ENCODE peak calls at places on chromosome 13, in ten cellular contexts. One of them, this sample, is unnamed.

GRCh38 chr13:64633948-64634347 is 2596.2 kb downstream of the PCDH9 start:
- DNase-seq in aorta: no peak
- DNase-seq in activated T-helper 1 cell treated with anti-CD3 and anti-CD28 coated beads, Interleukin-2, amount 50 U/mL, for 16 hours: no peak
- DNase-seq in GM12878: no peak
- DNase-seq in CD8-positive, alpha-beta memory T cell: no peak
- DNase-seq in fibroblast of villous mesenchyme: no peak
- DNase-seq in M059J: peak
- DNase-seq in left colon: no peak
- DNase-seq in T-helper 22 cell: no peak
- DNase-seq in adrenal gland: no peak
- DNase-seq in this sample: no peak

GRCh38 chr13:44648392-44649117 is 72.4 kb upstream of the TSC22D1 start:
- DNase-seq in M059J: no peak
- DNase-seq in aorta: no peak
- DNase-seq in T-helper 22 cell: no peak
- DNase-seq in adrenal gland: peak
- DNase-seq in fibroblast of villous mesenchyme: peak
- DNase-seq in left colon: no peak
- DNase-seq in GM12878: no peak
- DNase-seq in activated T-helper 1 cell treated with anti-CD3 and anti-CD28 coated beads, Interleukin-2, amount 50 U/mL, for 16 hours: no peak
- DNase-seq in CD8-positive, alpha-beta memory T cell: no peak
- DNase-seq in this sample: no peak

GRCh38 chr13:110559429-110559943 is 2.0 kb downstream of the RAB20 start:
- DNase-seq in left colon: peak
- DNase-seq in GM12878: no peak
- DNase-seq in M059J: no peak
- DNase-seq in aorta: peak
- DNase-seq in adrenal gland: peak
- DNase-seq in activated T-helper 1 cell treated with anti-CD3 and anti-CD28 coated beads, Interleukin-2, amount 50 U/mL, for 16 hours: no peak
- DNase-seq in CD8-positive, alpha-beta memory T cell: no peak
- DNase-seq in T-helper 22 cell: no peak
- DNase-seq in fibroblast of villous mesenchyme: peak
- DNase-seq in this sample: no peak

GRCh38 chr13:76161143-76161542 is 525.0 kb downstream of the LMO7 start:
- DNase-seq in fibroblast of villous mesenchyme: no peak
- DNase-seq in aorta: peak
- DNase-seq in left colon: no peak
- DNase-seq in activated T-helper 1 cell treated with anti-CD3 and anti-CD28 coated beads, Interleukin-2, amount 50 U/mL, for 16 hours: no peak
- DNase-seq in GM12878: no peak
- DNase-seq in adrenal gland: no peak
- DNase-seq in CD8-positive, alpha-beta memory T cell: no peak
- DNase-seq in T-helper 22 cell: no peak
- DNase-seq in M059J: no peak
- DNase-seq in this sample: no peak

GRCh38 chr13:80009760-80010159 is 331.2 kb downstream of the SPRY2 start:
- DNase-seq in fibroblast of villous mesenchyme: peak
- DNase-seq in CD8-positive, alpha-beta memory T cell: no peak
- DNase-seq in M059J: no peak
- DNase-seq in adrenal gland: no peak
- DNase-seq in GM12878: no peak
- DNase-seq in left colon: no peak
- DNase-seq in aorta: no peak
- DNase-seq in activated T-helper 1 cell treated with anti-CD3 and anti-CD28 coated beads, Interleukin-2, amount 50 U/mL, for 16 hours: no peak
- DNase-seq in T-helper 22 cell: no peak
- DNase-seq in this sample: no peak

GRCh38 chr13:50450279-50450678 is 393.2 kb downstream of the DLEU7 start:
- DNase-seq in T-helper 22 cell: no peak
- DNase-seq in activated T-helper 1 cell treated with anti-CD3 and anti-CD28 coated beads, Interleukin-2, amount 50 U/mL, for 16 hours: no peak
- DNase-seq in aorta: no peak
- DNase-seq in CD8-positive, alpha-beta memory T cell: no peak
- DNase-seq in left colon: no peak
- DNase-seq in M059J: no peak
- DNase-seq in fibroblast of villous mesenchyme: no peak
- DNase-seq in adrenal gland: no peak
- DNase-seq in GM12878: no peak
- DNase-seq in this sample: no peak

GRCh38 chr13:106155411-106155810 is 380.1 kb downstream of the EFNB2 start:
- DNase-seq in fibroblast of villous mesenchyme: no peak
- DNase-seq in M059J: peak
- DNase-seq in GM12878: no peak
- DNase-seq in adrenal gland: no peak
- DNase-seq in aorta: no peak
- DNase-seq in T-helper 22 cell: no peak
- DNase-seq in left colon: no peak
- DNase-seq in CD8-positive, alpha-beta memory T cell: no peak
- DNase-seq in activated T-helper 1 cell treated with anti-CD3 and anti-CD28 coated beads, Interleukin-2, amount 50 U/mL, for 16 hours: no peak
- DNase-seq in this sample: no peak

GRCh38 chr13:96089749-96090239 is at the start of gene HS6ST3:
- DNase-seq in T-helper 22 cell: no peak
- DNase-seq in left colon: peak
- DNase-seq in activated T-helper 1 cell treated with anti-CD3 and anti-CD28 coated beads, Interleukin-2, amount 50 U/mL, for 16 hours: no peak
- DNase-seq in aorta: peak
- DNase-seq in GM12878: no peak
- DNase-seq in M059J: peak
- DNase-seq in adrenal gland: peak
- DNase-seq in fibroblast of villous mesenchyme: no peak
- DNase-seq in CD8-positive, alpha-beta memory T cell: no peak
- DNase-seq in this sample: no peak

GRCh38 chr13:79709526-79709925 is 228.6 kb downstream of the NDFIP2 start:
- DNase-seq in GM12878: no peak
- DNase-seq in activated T-helper 1 cell treated with anti-CD3 and anti-CD28 coated beads, Interleukin-2, amount 50 U/mL, for 16 hours: no peak
- DNase-seq in CD8-positive, alpha-beta memory T cell: no peak
- DNase-seq in left colon: no peak
- DNase-seq in fibroblast of villous mesenchyme: peak
- DNase-seq in T-helper 22 cell: no peak
- DNase-seq in M059J: peak
- DNase-seq in aorta: no peak
- DNase-seq in adrenal gland: no peak
- DNase-seq in this sample: no peak

GRCh38 chr13:24194447-24194846 is 33.9 kb downstream of the SPATA13 start:
- DNase-seq in M059J: no peak
- DNase-seq in CD8-positive, alpha-beta memory T cell: no peak
- DNase-seq in adrenal gland: no peak
- DNase-seq in T-helper 22 cell: no peak
- DNase-seq in left colon: no peak
- DNase-seq in fibroblast of villous mesenchyme: no peak
- DNase-seq in aorta: no peak
- DNase-seq in GM12878: no peak
- DNase-seq in activated T-helper 1 cell treated with anti-CD3 and anti-CD28 coated beads, Interleukin-2, amount 50 U/mL, for 16 hours: no peak
- DNase-seq in this sample: no peak

GRCh38 chr13:41919741-41920487 is 41.0 kb downstream of the VWA8 start:
- DNase-seq in CD8-positive, alpha-beta memory T cell: no peak
- DNase-seq in GM12878: no peak
- DNase-seq in adrenal gland: no peak
- DNase-seq in T-helper 22 cell: no peak
- DNase-seq in fibroblast of villous mesenchyme: no peak
- DNase-seq in M059J: no peak
- DNase-seq in aorta: no peak
- DNase-seq in activated T-helper 1 cell treated with anti-CD3 and anti-CD28 coated beads, Interleukin-2, amount 50 U/mL, for 16 hours: no peak
- DNase-seq in left colon: no peak
- DNase-seq in this sample: no peak

GRCh38 chr13:112465251-112466131 is 89.3 kb downstream of the SPACA7 start:
- DNase-seq in GM12878: no peak
- DNase-seq in M059J: no peak
- DNase-seq in T-helper 22 cell: no peak
- DNase-seq in left colon: no peak
- DNase-seq in CD8-positive, alpha-beta memory T cell: no peak
- DNase-seq in fibroblast of villous mesenchyme: no peak
- DNase-seq in activated T-helper 1 cell treated with anti-CD3 and anti-CD28 coated beads, Interleukin-2, amount 50 U/mL, for 16 hours: no peak
- DNase-seq in adrenal gland: no peak
- DNase-seq in aorta: no peak
- DNase-seq in this sample: no peak

GRCh38 chr13:65133094-65133493 is 2097.0 kb downstream of the PCDH9 start:
- DNase-seq in GM12878: no peak
- DNase-seq in fibroblast of villous mesenchyme: no peak
- DNase-seq in activated T-helper 1 cell treated with anti-CD3 and anti-CD28 coated beads, Interleukin-2, amount 50 U/mL, for 16 hours: no peak
- DNase-seq in left colon: no peak
- DNase-seq in aorta: no peak
- DNase-seq in CD8-positive, alpha-beta memory T cell: no peak
- DNase-seq in adrenal gland: no peak
- DNase-seq in M059J: peak
- DNase-seq in T-helper 22 cell: no peak
- DNase-seq in this sample: no peak

GRCh38 chr13:87669379-87669978 is 1.7 kb upstream of the SLITRK5 start:
- DNase-seq in CD8-positive, alpha-beta memory T cell: no peak
- DNase-seq in M059J: peak
- DNase-seq in adrenal gland: no peak
- DNase-seq in activated T-helper 1 cell treated with anti-CD3 and anti-CD28 coated beads, Interleukin-2, amount 50 U/mL, for 16 hours: no peak
- DNase-seq in left colon: no peak
- DNase-seq in T-helper 22 cell: no peak
- DNase-seq in aorta: no peak
- DNase-seq in GM12878: no peak
- DNase-seq in fibroblast of villous mesenchyme: peak
- DNase-seq in this sample: no peak

GRCh38 chr13:112826565-112826964 is 136.7 kb downstream of the ATP11A start:
- DNase-seq in aorta: no peak
- DNase-seq in GM12878: no peak
- DNase-seq in activated T-helper 1 cell treated with anti-CD3 and anti-CD28 coated beads, Interleukin-2, amount 50 U/mL, for 16 hours: no peak
- DNase-seq in left colon: no peak
- DNase-seq in T-helper 22 cell: no peak
- DNase-seq in adrenal gland: no peak
- DNase-seq in fibroblast of villous mesenchyme: no peak
- DNase-seq in M059J: no peak
- DNase-seq in CD8-positive, alpha-beta memory T cell: no peak
- DNase-seq in this sample: no peak

GRCh38 chr13:113109151-113110047 is 3.8 kb downstream of the F7 start:
- DNase-seq in left colon: no peak
- DNase-seq in adrenal gland: no peak
- DNase-seq in CD8-positive, alpha-beta memory T cell: no peak
- DNase-seq in M059J: no peak
- DNase-seq in T-helper 22 cell: no peak
- DNase-seq in activated T-helper 1 cell treated with anti-CD3 and anti-CD28 coated beads, Interleukin-2, amount 50 U/mL, for 16 hours: no peak
- DNase-seq in aorta: peak
- DNase-seq in fibroblast of villous mesenchyme: no peak
- DNase-seq in GM12878: no peak
- DNase-seq in this sample: peak

GRCh38 chr13:68275758-68276157 is 1045.6 kb upstream of the PCDH9 start:
- DNase-seq in GM12878: no peak
- DNase-seq in fibroblast of villous mesenchyme: no peak
- DNase-seq in aorta: no peak
- DNase-seq in T-helper 22 cell: no peak
- DNase-seq in activated T-helper 1 cell treated with anti-CD3 and anti-CD28 coated beads, Interleukin-2, amount 50 U/mL, for 16 hours: no peak
- DNase-seq in left colon: no peak
- DNase-seq in adrenal gland: no peak
- DNase-seq in M059J: no peak
- DNase-seq in CD8-positive, alpha-beta memory T cell: no peak
- DNase-seq in this sample: no peak